ENCODE peak calls at places on chromosomes 7 and 10, in ten cellular contexts. J, B, O, E, I, D, W, K, R and V are unnamed samples.
A peak's percentile ranks its signal among the peaks of the same experiment; 100 is the strongest.

GRCh38 chr7:94662548-94662947 is 6.6 kb upstream of the SGCE start:
- DNase-seq in E (no peak), B (no peak), R (no peak), O (no peak), I (no peak), W (no peak), J (no peak), D (no peak), K (no peak), V (no peak)

GRCh38 chr7:68729361-68729760 is 868.9 kb upstream of the AUTS2 start:
- DNase-seq in E (no peak), K (no peak), D (no peak), W (no peak), B (peak; percentile 85), I (no peak), R (no peak), J (no peak), O (no peak), V (no peak)

GRCh38 chr10:34235164-34235832 is 579.8 kb downstream of the PARD3 start:
- DNase-seq in W (no peak), J (no peak), R (no peak), B (peak; percentile 30), D (no peak), I (peak; percentile 20), E (peak; percentile 31), K (peak; percentile 79), O (no peak), V (no peak)

GRCh38 chr10:88545359-88545758 is 37.8 kb downstream of the RNLS start:
- DNase-seq in E (no peak), O (no peak), D (no peak), K (no peak), R (no peak), B (no peak), I (no peak), W (no peak), J (no peak), V (no peak)

GRCh38 chr7:5636446-5636835 is 145.0 kb downstream of the RNF216 start:
- DNase-seq in D (no peak), R (no peak), K (no peak), E (no peak), O (no peak), J (peak; percentile 41), W (no peak), B (no peak), I (no peak), V (peak; percentile 91)

GRCh38 chr7:36158321-36158605 is 5.2 kb downstream of the EEPD1 start:
- DNase-seq in O (no peak), D (no peak), I (no peak), J (no peak), B (no peak), E (no peak), R (no peak), W (no peak), K (no peak), V (no peak)

GRCh38 chr10:21978191-21978862 is 25.2 kb downstream of the DNAJC1 start:
- DNase-seq in D (no peak), K (peak; percentile 58), R (no peak), B (no peak), I (no peak), J (no peak), E (peak; percentile 47), O (no peak), W (no peak), V (no peak)

GRCh38 chr10:126736737-126737136 is 66.2 kb upstream of the C10orf90 start:
- DNase-seq in E (no peak), W (no peak), K (no peak), J (no peak), B (no peak), D (no peak), I (no peak), R (no peak), O (no peak), V (no peak)

GRCh38 chr10:114634607-114634974 is 23.5 kb downstream of the ABLIM1 start:
- DNase-seq in K (peak; percentile 92), I (peak; percentile 69), R (no peak), B (no peak), W (no peak), O (no peak), E (peak; percentile 97), J (peak; percentile 58), D (no peak), V (peak; percentile 65)

GRCh38 chr7:24828871-24829661 is 71.8 kb upstream of the GSDME start:
- DNase-seq in O (no peak), W (no peak), E (no peak), I (no peak), J (peak; percentile 26), D (no peak), K (peak; percentile 83), R (no peak), B (no peak), V (peak; percentile 47)

GRCh38 chr7:18402488-18403183 is 92.9 kb upstream of the HDAC9 start:
- DNase-seq in W (no peak), I (peak; percentile 26), D (no peak), J (no peak), B (no peak), O (no peak), E (peak; percentile 80), R (no peak), K (peak; percentile 72), V (no peak)

GRCh38 chr7:68258569-68258968 is 1261.9 kb downstream of the TYW1 start:
- DNase-seq in J (no peak), R (no peak), W (no peak), I (no peak), D (no peak), O (no peak), K (no peak), B (peak; percentile 35), E (no peak), V (no peak)

GRCh38 chr7:100683659-100684533 is 10.2 kb downstream of the GIGYF1 start:
- DNase-seq in O (no peak), I (no peak), R (no peak), E (no peak), K (no peak), J (no peak), B (no peak), W (no peak), D (no peak), V (no peak)

GRCh38 chr10:5665380-5666323 is 743 bp downstream of the ASB13 start:
- DNase-seq in E (peak; percentile 25), J (peak; percentile 40), O (peak; percentile 8), B (no peak), R (no peak), K (no peak), I (peak; percentile 13), W (no peak), D (no peak), V (no peak)

GRCh38 chr10:72367301-72367970 is 12.7 kb upstream of the DNAJB12 start:
- DNase-seq in W (no peak), J (no peak), O (no peak), R (no peak), D (no peak), I (no peak), E (no peak), B (no peak), K (peak; percentile 78), V (no peak)

GRCh38 chr7:49848211-49848841 is 74.9 kb downstream of the VWC2 start:
- DNase-seq in B (no peak), E (no peak), W (no peak), I (no peak), J (no peak), O (no peak), R (no peak), D (no peak), K (no peak), V (no peak)

GRCh38 chr7:142364551-142364950 is 106.7 kb upstream of the PRSS58 start:
- DNase-seq in J (no peak), B (no peak), O (no peak), E (no peak), D (no peak), K (no peak), W (no peak), I (no peak), R (no peak), V (no peak)

GRCh38 chr10:36538945-36539586 is 586.3 kb upstream of the ANKRD30A start:
- DNase-seq in B (peak; percentile 9), D (no peak), W (no peak), R (no peak), E (peak; percentile 51), I (peak; percentile 61), J (no peak), K (peak; percentile 77), O (no peak), V (no peak)

GRCh38 chr7:15929406-15929805 is 242.9 kb upstream of the MEOX2 start:
- DNase-seq in W (no peak), O (no peak), R (no peak), D (no peak), E (no peak), K (no peak), J (no peak), I (no peak), B (no peak), V (no peak)

GRCh38 chr7:11492307-11492706 is 339.7 kb downstream of the THSD7A start:
- DNase-seq in I (no peak), O (no peak), W (no peak), R (no peak), J (no peak), E (no peak), B (no peak), K (no peak), D (no peak), V (no peak)